ENCODE peak calls at places on chromosomes 16 and 17, in six cellular contexts. G is neuronal stem cell, P is trophoblast cell, W is IMR-90, S is H9, J is H1. V is an unnamed sample.

GRCh38 chr17:81365601-81366585 is 29.4 kb upstream of the BAHCC1 start:
- DNase-seq in G (no peak), J (no peak), P (no peak), S (peak; percentile 29), W (peak; percentile 81), V (no peak)

GRCh38 chr16:49698931-49699715 is 156.8 kb downstream of the ZNF423 start:
- DNase-seq in S (no peak), G (no peak), P (no peak), J (no peak), W (no peak), V (peak; percentile 38)

GRCh38 chr16:25148568-25149215 is 37.1 kb downstream of the LCMT1 start:
- DNase-seq in W (no peak), G (no peak), J (no peak), S (peak; percentile 40), P (peak; percentile 95), V (no peak)

GRCh38 chr17:77842906-77843249 is 115.6 kb upstream of the TNRC6C start:
- DNase-seq in G (no peak), J (no peak), W (no peak), S (no peak), P (no peak), V (no peak)

GRCh38 chr16:11302977-11303376 is 21.8 kb upstream of the PRM1 start:
- DNase-seq in S (no peak), G (no peak), W (no peak), P (no peak), J (no peak), V (no peak)

GRCh38 chr16:83247767-83248372 is 559.9 kb upstream of the HSBP1 start:
- DNase-seq in S (no peak), W (no peak), P (no peak), J (no peak), G (no peak), V (no peak)

GRCh38 chr17:81898029-81898866 is 3.8 kb upstream of the NPB start:
- DNase-seq in P (peak; percentile 94), S (no peak), W (peak; percentile 81), J (no peak), G (no peak), V (peak; percentile 90)

GRCh38 chr17:59491353-59492090 is 73.9 kb upstream of the DHX40 start:
- DNase-seq in W (no peak), P (no peak), J (no peak), S (no peak), G (no peak), V (no peak)

GRCh38 chr17:62692721-62693431 is 65.4 kb downstream of the MRC2 start:
- DNase-seq in P (no peak), S (peak; percentile 86), J (peak; percentile 77), W (no peak), G (no peak), V (peak; percentile 36)

GRCh38 chr16:28502290-28502689 is 4.3 kb downstream of the IL27 start:
- DNase-seq in G (no peak), P (no peak), W (no peak), S (no peak), J (no peak), V (no peak)

GRCh38 chr17:77948690-77949114 is 9.8 kb upstream of the TNRC6C start:
- DNase-seq in P (no peak), W (peak; percentile 59), S (peak; percentile 70), G (no peak), J (no peak), V (peak; percentile 73)

GRCh38 chr16:49510141-49510540 is 136.5 kb downstream of the C16orf78 start:
- DNase-seq in G (no peak), J (no peak), W (no peak), S (no peak), P (no peak), V (no peak)

GRCh38 chr17:65485388-65486299 is 75.8 kb downstream of the AXIN2 start:
- DNase-seq in W (no peak), P (no peak), J (no peak), G (no peak), S (no peak), V (no peak)

DNA sequence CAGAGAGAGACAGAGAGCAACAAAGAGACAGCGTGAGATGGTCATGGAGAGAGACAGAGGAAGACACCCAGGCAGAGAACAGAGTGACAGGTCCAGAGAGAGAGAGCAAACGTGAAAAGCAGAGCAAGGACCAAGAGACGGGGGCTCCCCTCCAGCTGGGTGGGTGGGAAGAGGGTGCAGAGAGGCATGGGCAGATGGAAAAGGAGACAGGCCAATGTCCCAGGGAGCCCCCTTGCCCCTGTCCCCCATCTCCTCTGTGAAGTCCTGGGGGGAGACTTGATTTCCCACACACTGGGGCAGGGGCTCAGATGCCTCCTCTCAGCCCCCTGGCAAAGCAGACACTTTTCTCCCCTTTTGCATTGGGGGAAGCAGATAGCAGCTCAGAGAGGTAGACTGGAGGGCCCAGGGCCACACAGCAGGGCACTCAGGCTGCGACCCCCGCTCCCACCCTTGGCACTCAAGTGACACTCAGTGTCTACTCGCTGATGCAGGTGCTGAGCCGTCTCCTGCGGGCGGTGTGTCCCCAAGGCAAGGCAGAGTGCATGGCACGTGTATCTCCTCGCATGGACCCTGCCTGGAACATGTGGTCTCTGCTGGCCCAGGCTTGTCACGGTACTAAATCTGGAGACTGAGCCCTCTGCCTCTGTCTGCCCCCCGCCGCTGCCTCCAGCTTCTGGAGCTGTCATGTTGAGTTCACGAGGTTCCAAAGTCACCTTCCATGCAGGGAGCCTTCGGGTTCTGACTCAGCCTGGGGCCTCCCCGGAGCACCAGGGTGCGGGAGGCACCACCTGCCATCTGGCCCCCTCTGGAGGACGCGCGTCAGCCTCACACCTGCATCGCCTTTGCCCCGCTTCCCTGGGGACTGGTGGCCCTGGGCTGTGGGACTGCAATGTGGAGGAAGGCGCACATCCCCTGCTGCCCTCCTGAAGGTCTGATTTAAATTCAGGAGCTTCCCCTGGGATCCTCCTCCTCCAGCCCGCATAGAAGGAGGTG is 215.9 kb upstream of the GSE1 start:
- DNase-seq in S (peak; percentile 52), J (peak; percentile 53), G (no peak), P (peak; percentile 93), W (no peak), V (peak; percentile 41)
- H2AK5ac ChIP-seq in S (no peak overlapping the region), J (peak overlapping the region; percentile 20), G (peak overlapping the region; percentile 72), P (no peak overlapping the region), W (peak overlapping the region; percentile 96), V (peak overlapping the region; percentile 42)

GRCh38 chr17:30378797-30379302 is at the start of gene CPD:
- DNase-seq in P (peak; percentile 93), G (peak; percentile 96), S (peak; percentile 98), W (peak; percentile 92), J (peak; percentile 99), V (peak; percentile 94)

GRCh38 chr17:30378191-30378796 is 433 bp upstream of the CPD start:
- DNase-seq in G (no peak), P (no peak), J (peak; percentile 59), W (peak; percentile 11), S (no peak), V (no peak)

GRCh38 chr17:30379303-30380105 is 777 bp downstream of the CPD start:
- DNase-seq in P (no peak), J (peak; percentile 62), W (no peak), G (no peak), S (peak; percentile 52), V (peak; percentile 20)

GRCh38 chr17:30380643-30381419 is 2.1 kb downstream of the CPD start:
- DNase-seq in P (no peak), J (no peak), S (no peak), W (no peak), G (no peak), V (no peak)

GRCh38 chr17:30380106-30380420 is 1.3 kb downstream of the CPD start:
- DNase-seq in W (peak; percentile 43), S (no peak), G (no peak), P (no peak), J (no peak), V (peak; percentile 22)
- H2AFZ ChIP-seq in W (no peak overlapping the region), S (no peak overlapping the region), G (no peak overlapping the region), P (no peak overlapping the region), J (no peak overlapping the region), V (no peak overlapping the region)

GRCh38 chr17:27293359-27293897 is 486 bp upstream of the WSB1 start:
- DNase-seq in J (no peak), G (no peak), S (no peak), W (no peak), P (no peak), V (no peak)

GRCh38 chr17:27296427-27296979 is 2.6 kb downstream of the WSB1 start:
- DNase-seq in W (peak; percentile 85), S (no peak), G (no peak), P (peak; percentile 68), J (no peak), V (peak; percentile 57)

GRCh38 chr17:27294689-27295630 is 1.0 kb downstream of the WSB1 start:
- DNase-seq in J (no peak), W (peak; percentile 83), P (peak; percentile 79), S (peak; percentile 48), G (peak; percentile 50), V (peak; percentile 91)

GRCh38 chr17:27295945-27296344 is 2.0 kb downstream of the WSB1 start:
- DNase-seq in W (no peak), G (no peak), J (no peak), P (no peak), S (no peak), V (no peak)

DNA sequence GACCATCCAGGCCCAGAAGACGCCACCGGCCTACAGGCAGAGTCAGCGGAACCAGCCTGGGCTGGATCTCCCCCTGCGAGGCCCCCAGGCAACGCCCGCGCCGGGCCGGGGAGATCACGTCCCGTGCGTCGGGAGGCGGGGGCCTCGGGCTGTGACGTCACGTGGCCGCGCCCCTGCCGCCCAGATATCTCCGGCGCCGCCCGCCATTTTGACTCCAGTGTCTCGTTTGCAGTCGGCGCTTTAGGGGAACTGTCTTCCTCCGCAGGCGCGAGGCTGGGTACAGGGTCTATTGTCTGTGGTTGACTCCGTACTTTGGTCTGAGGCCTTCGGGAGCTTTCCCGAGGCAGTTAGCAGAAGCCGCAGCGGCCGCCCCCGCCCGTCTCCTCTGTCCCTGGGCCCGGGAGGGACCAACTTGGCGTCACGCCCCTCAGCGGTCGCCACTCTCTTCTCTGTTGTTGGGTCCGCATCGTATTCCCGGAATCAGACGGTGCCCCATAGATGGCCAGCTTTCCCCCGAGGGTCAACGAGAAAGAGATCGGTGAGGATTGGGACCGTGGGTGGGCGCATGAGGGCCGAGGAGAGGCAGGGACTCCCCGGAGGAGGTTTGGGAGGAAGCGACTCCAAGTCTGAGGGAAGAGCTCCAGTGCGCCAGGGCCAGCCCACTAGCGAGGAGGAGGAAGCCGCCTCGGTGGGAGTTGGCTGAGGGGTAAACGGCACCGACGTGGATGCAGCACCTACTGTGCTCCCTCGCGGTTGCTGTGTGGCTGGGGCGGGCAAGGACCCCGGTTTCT is at the start of gene WSB1:
- DNase-seq in J (peak; percentile 94), W (peak; percentile 89), P (peak; percentile 93), G (peak; percentile 86), S (peak; percentile 95), V (peak; percentile 91)
- H3K23ac ChIP-seq in J (peak within 1 kb of the TSS; percentile 79), W (peak within 1 kb of the TSS; percentile 95), P (no peak within 1 kb of the TSS), G (peak within 1 kb of the TSS; percentile 95), S (no peak within 1 kb of the TSS), V (no peak within 1 kb of the TSS)

GRCh38 chr16:17392857-17393421 is 77.8 kb downstream of the XYLT1 start:
- DNase-seq in G (no peak), W (no peak), J (no peak), S (no peak), P (no peak), V (no peak)
- H2AK5ac ChIP-seq in G (no peak overlapping the region), W (no peak overlapping the region), J (no peak overlapping the region), S (no peak overlapping the region), P (no peak overlapping the region), V (no peak overlapping the region)

GRCh38 chr16:78509965-78510364 is 410.5 kb downstream of the WWOX start:
- DNase-seq in J (no peak), W (no peak), P (no peak), G (no peak), S (no peak), V (no peak)
- H2AFZ ChIP-seq in J (no peak overlapping the region), W (no peak overlapping the region), P (no peak overlapping the region), G (no peak overlapping the region), S (no peak overlapping the region), V (no peak overlapping the region)

V was measured in mesenchymal stem cell.